ENCODE peak calls at places on chromosomes 16 and 17, in six cellular contexts. One of them, this sample, is unnamed.

GRCh38 chr17:19019041-19019941 is 14.7 kb upstream of the FAM83G start:
- DNase-seq in BJ: no peak
- DNase-seq in prostate gland: no peak
- DNase-seq in sigmoid colon: no peak
- DNase-seq in Calu3: no peak
- DNase-seq in GM06990: peak
- DNase-seq in this sample: no peak

GRCh38 chr17:27038676-27039075 is 255.2 kb upstream of the WSB1 start:
- DNase-seq in BJ: no peak
- DNase-seq in prostate gland: no peak
- DNase-seq in sigmoid colon: no peak
- DNase-seq in Calu3: no peak
- DNase-seq in GM06990: no peak
- DNase-seq in this sample: peak

GRCh38 chr16:22970191-22970845 is 156.4 kb downstream of the HS3ST2 start:
- DNase-seq in BJ: no peak
- DNase-seq in prostate gland: no peak
- DNase-seq in sigmoid colon: no peak
- DNase-seq in Calu3: no peak
- DNase-seq in GM06990: no peak
- DNase-seq in this sample: no peak

GRCh38 chr17:3865166-3865565 is 19.1 kb upstream of the NCBP3 start:
- DNase-seq in BJ: no peak
- DNase-seq in prostate gland: no peak
- DNase-seq in sigmoid colon: no peak
- DNase-seq in Calu3: no peak
- DNase-seq in GM06990: no peak
- DNase-seq in this sample: no peak

GRCh38 chr16:88595921-88596320 is 25.7 kb downstream of the ZC3H18 start:
- DNase-seq in BJ: no peak
- DNase-seq in prostate gland: no peak
- DNase-seq in sigmoid colon: no peak
- DNase-seq in Calu3: no peak
- DNase-seq in GM06990: no peak
- DNase-seq in this sample: no peak

GRCh38 chr16:2614761-2615191 is 67.5 kb upstream of the KCTD5 start:
- DNase-seq in BJ: no peak
- DNase-seq in prostate gland: peak
- DNase-seq in sigmoid colon: no peak
- DNase-seq in Calu3: no peak
- DNase-seq in GM06990: no peak
- DNase-seq in this sample: no peak

GRCh38 chr17:28747046-28747691 is 3.4 kb downstream of the TRAF4 start:
- DNase-seq in BJ: no peak
- DNase-seq in prostate gland: peak
- DNase-seq in sigmoid colon: no peak
- DNase-seq in Calu3: peak
- DNase-seq in GM06990: no peak
- DNase-seq in this sample: no peak

GRCh38 chr17:56823848-56824247 is 9.9 kb downstream of the C17orf67 start:
- DNase-seq in BJ: no peak
- DNase-seq in prostate gland: no peak
- DNase-seq in sigmoid colon: no peak
- DNase-seq in Calu3: no peak
- DNase-seq in GM06990: no peak
- DNase-seq in this sample: no peak

GRCh38 chr16:79931721-79932120 is 331.2 kb upstream of the MAF start:
- DNase-seq in BJ: no peak
- DNase-seq in prostate gland: no peak
- DNase-seq in sigmoid colon: no peak
- DNase-seq in Calu3: no peak
- DNase-seq in GM06990: no peak
- DNase-seq in this sample: no peak

GRCh38 chr17:70739046-70739445 is 569.7 kb downstream of the KCNJ2 start:
- DNase-seq in BJ: no peak
- DNase-seq in prostate gland: no peak
- DNase-seq in sigmoid colon: no peak
- DNase-seq in Calu3: no peak
- DNase-seq in GM06990: no peak
- DNase-seq in this sample: no peak

GRCh38 chr17:81840826-81841778 is 6.3 kb upstream of the PPP1R27 start:
- DNase-seq in BJ: no peak
- DNase-seq in prostate gland: peak
- DNase-seq in sigmoid colon: no peak
- DNase-seq in Calu3: no peak
- DNase-seq in GM06990: no peak
- DNase-seq in this sample: no peak

GRCh38 chr17:81037783-81038733 is 3.1 kb downstream of the BAIAP2 start:
- DNase-seq in BJ: no peak
- DNase-seq in prostate gland: no peak
- DNase-seq in sigmoid colon: no peak
- DNase-seq in Calu3: peak
- DNase-seq in GM06990: no peak
- DNase-seq in this sample: no peak

GRCh38 chr17:20187049-20187448 is 177.9 kb downstream of the SPECC1 start:
- DNase-seq in BJ: no peak
- DNase-seq in prostate gland: no peak
- DNase-seq in sigmoid colon: no peak
- DNase-seq in Calu3: no peak
- DNase-seq in GM06990: no peak
- DNase-seq in this sample: no peak

GRCh38 chr17:14061666-14062560 is 7.4 kb upstream of the COX10 start:
- DNase-seq in BJ: no peak
- DNase-seq in prostate gland: peak
- DNase-seq in sigmoid colon: no peak
- DNase-seq in Calu3: no peak
- DNase-seq in GM06990: no peak
- DNase-seq in this sample: no peak

GRCh38 chr17:65975878-65976277 is 216.1 kb downstream of the CEP112 start:
- DNase-seq in BJ: no peak
- DNase-seq in prostate gland: no peak
- DNase-seq in sigmoid colon: no peak
- DNase-seq in Calu3: no peak
- DNase-seq in GM06990: no peak
- DNase-seq in this sample: no peak

GRCh38 chr16:8645831-8646230 is 24.3 kb downstream of the METTL22 start:
- DNase-seq in BJ: no peak
- DNase-seq in prostate gland: no peak
- DNase-seq in sigmoid colon: no peak
- DNase-seq in Calu3: no peak
- DNase-seq in GM06990: no peak
- DNase-seq in this sample: no peak

DNA sequence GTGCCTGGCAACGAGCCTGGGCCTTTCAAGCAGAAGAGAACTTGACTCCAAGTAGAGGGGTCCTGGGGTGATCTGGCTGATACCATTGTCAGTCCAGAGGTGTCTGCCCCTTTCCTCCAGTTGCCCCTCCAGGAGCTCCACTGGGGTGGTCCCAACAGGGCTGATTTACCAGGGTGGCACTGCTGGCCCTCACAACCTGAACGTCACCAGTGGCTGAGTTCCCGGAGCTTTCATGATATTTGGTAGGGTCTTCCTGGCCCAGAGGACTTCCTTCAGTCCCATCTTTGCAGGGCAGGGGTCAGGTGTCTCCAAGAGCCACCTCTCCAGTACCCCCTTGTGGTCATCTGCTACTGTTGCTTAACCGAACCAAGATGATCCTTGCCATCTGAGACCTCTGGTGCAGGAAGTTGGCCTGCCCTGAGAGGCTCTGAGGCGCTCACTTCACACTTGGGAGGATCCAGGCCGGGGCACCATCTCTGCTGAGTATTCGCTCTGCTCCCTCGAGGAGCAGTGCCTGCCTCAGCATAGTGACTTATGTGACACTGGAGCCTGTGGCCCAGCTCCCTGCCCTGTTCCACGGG is 3.5 kb downstream of the LIMD2 start:
- DNase-seq in BJ: no peak
- DNase-seq in prostate gland: no peak
- DNase-seq in sigmoid colon: no peak
- DNase-seq in Calu3: no peak
- DNase-seq in GM06990: peak
- DNase-seq in this sample: peak
- TF ChIP-seq CTCF in BJ: peak
- TF ChIP-seq CTCF in prostate gland: no peak
- TF ChIP-seq CTCF in sigmoid colon: peak
- TF ChIP-seq CTCF in Calu3: no peak
- TF ChIP-seq CTCF in GM06990: peak
- TF ChIP-seq CTCF in this sample: peak

GRCh38 chr17:58200024-58200633 is 7.6 kb downstream of the EPX start:
- DNase-seq in BJ: no peak
- DNase-seq in prostate gland: peak
- DNase-seq in sigmoid colon: peak
- DNase-seq in Calu3: peak
- DNase-seq in GM06990: peak
- DNase-seq in this sample: peak
- TF ChIP-seq CTCF in BJ: peak
- TF ChIP-seq CTCF in prostate gland: no peak
- TF ChIP-seq CTCF in sigmoid colon: no peak
- TF ChIP-seq CTCF in Calu3: peak
- TF ChIP-seq CTCF in GM06990: peak
- TF ChIP-seq CTCF in this sample: peak

DNA sequence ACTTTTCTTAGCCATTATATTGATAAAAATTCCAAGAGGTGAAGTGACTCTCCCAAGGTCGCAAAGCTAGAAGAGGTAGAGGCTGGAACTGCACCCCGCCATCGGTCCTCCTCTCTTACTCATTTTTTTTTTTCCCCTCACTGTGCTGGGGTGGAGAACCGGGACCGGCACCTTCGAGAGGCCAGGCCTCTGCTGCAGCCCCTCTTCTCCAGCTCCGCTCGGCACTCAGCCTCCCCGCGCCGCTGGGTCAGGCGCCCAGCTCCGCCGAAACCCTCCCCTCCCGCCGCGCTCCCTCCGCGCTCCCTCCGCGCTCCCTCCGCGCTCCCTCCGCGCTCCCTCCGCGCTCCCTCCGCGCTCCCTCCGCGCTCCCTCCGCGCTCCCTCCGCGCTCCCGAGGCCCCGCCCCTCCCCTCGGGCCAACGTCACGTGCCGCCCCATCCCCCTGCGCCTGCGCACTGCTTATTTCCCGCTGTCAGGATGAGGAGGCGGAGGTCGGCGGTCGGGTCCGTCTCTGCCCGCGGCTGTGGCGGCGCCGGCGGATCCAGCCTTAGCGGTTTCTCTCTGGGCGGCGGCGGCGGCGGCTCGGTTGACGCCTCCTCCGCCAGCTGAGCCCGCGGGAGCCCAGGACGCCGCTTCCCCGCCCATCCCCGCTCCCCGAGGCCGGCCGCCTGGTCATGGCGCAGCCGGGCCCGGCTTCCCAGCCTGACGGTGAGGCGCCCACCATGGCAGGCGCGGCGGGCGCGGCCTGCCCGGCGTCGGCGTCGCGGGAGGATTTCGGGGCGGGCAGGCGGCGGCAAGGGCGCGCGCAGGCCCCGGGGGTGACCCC is at the start of gene RABEP1:
- DNase-seq in BJ: no peak
- DNase-seq in prostate gland: peak
- DNase-seq in sigmoid colon: peak
- DNase-seq in Calu3: peak
- DNase-seq in GM06990: peak
- DNase-seq in this sample: peak
- TF ChIP-seq CTCF in BJ: peak
- TF ChIP-seq CTCF in prostate gland: no peak
- TF ChIP-seq CTCF in sigmoid colon: peak
- TF ChIP-seq CTCF in Calu3: no peak
- TF ChIP-seq CTCF in GM06990: no peak
- TF ChIP-seq CTCF in this sample: peak

GRCh38 chr16:82748026-82748425 is 121.3 kb downstream of the CDH13 start:
- DNase-seq in BJ: no peak
- DNase-seq in prostate gland: no peak
- DNase-seq in sigmoid colon: no peak
- DNase-seq in Calu3: no peak
- DNase-seq in GM06990: no peak
- DNase-seq in this sample: no peak
- TF ChIP-seq CTCF in BJ: peak
- TF ChIP-seq CTCF in prostate gland: no peak
- TF ChIP-seq CTCF in sigmoid colon: no peak
- TF ChIP-seq CTCF in Calu3: no peak
- TF ChIP-seq CTCF in GM06990: no peak
- TF ChIP-seq CTCF in this sample: no peak

GRCh38 chr17:75856062-75856681 is 1.0 kb upstream of the WBP2 start:
- DNase-seq in BJ: no peak
- DNase-seq in prostate gland: no peak
- DNase-seq in sigmoid colon: no peak
- DNase-seq in Calu3: peak
- DNase-seq in GM06990: no peak
- DNase-seq in this sample: peak
- TF ChIP-seq CTCF in BJ: no peak
- TF ChIP-seq CTCF in prostate gland: no peak
- TF ChIP-seq CTCF in sigmoid colon: no peak
- TF ChIP-seq CTCF in Calu3: no peak
- TF ChIP-seq CTCF in GM06990: peak
- TF ChIP-seq CTCF in this sample: peak

DNA sequence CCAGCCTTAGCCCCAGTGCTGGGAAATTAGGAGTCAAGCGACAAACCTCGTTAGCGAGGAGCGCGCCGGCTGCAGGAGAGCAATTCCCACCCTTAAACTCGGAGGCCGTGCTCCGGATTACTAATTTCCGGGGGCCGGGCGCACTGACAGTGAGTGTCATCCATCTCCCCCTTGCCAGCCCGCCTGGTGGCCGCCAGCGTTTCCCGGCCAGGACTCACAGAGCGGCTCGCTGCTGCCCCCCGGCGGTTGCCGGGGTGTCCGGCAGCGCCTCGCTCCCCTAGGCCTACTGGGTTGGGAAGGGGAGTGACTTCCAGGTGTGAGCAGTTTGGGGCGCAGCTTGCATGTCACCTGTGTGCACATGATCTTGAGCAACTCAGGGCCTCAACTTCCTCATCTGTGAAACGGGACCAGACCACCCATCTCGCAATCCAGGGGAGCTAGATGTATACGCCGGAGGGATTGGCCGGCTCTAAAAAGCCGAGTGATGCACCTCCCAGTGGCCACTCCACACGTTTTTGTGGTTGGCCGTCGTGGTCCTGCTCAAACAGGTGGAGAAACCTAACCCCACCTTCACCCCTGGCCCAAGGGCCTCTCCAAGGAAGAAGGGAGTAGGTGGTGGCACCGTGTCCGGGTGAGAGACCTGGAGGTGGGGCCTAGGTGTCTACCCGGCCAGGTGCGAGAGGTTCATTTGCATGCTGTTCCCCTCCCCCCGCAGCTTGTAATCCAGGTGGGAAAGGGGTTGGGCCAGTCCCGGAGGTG is 2.5 kb upstream of the GSE1 start:
- DNase-seq in BJ: peak
- DNase-seq in prostate gland: peak
- DNase-seq in sigmoid colon: peak
- DNase-seq in Calu3: peak
- DNase-seq in GM06990: peak
- DNase-seq in this sample: peak
- TF ChIP-seq CTCF in BJ: peak
- TF ChIP-seq CTCF in prostate gland: peak
- TF ChIP-seq CTCF in sigmoid colon: peak
- TF ChIP-seq CTCF in Calu3: peak
- TF ChIP-seq CTCF in GM06990: peak
- TF ChIP-seq CTCF in this sample: peak

This sample was measured in activated CD8-positive, alpha-beta T cell treated with anti-CD3 and anti-CD28 coated beads for 36 hours.